ENCODE peak calls at places on chromosomes 11 and 22, in six cellular contexts. O is Peyer's patch, K is HCT116, L is prostate gland, S is transverse colon, B is gastrocnemius medialis. F is an unnamed sample.

GRCh38 chr11:44631831-44632230 is 66.4 kb downstream of the CD82 start:
- DNase-seq in O (no peak), K (no peak), L (no peak), S (no peak), B (peak), F (no peak)

GRCh38 chr11:122306776-122307479 is 190.9 kb upstream of the BLID start:
- DNase-seq in O (no peak), K (no peak), L (no peak), S (no peak), B (no peak), F (no peak)

GRCh38 chr22:23187871-23188700 is 7.8 kb downstream of the BCR start:
- DNase-seq in O (no peak), K (no peak), L (no peak), S (no peak), B (no peak), F (no peak)

GRCh38 chr22:37230673-37231405 is 13.2 kb downstream of the RAC2 start:
- DNase-seq in O (peak), K (no peak), L (no peak), S (peak), B (no peak), F (no peak)

GRCh38 chr11:79122759-79123158 is 318.1 kb downstream of the TENM4 start:
- DNase-seq in O (no peak), K (no peak), L (no peak), S (no peak), B (no peak), F (no peak)

GRCh38 chr11:134041349-134041748 is 27.5 kb upstream of the JAM3 start:
- DNase-seq in O (no peak), K (no peak), L (no peak), S (no peak), B (no peak), F (no peak)

GRCh38 chr11:27995082-27995481 is 112.9 kb downstream of the KIF18A start:
- DNase-seq in O (no peak), K (no peak), L (no peak), S (no peak), B (no peak), F (no peak)

GRCh38 chr11:120565436-120566155 is 54.0 kb downstream of the GRIK4 start:
- DNase-seq in O (no peak), K (no peak), L (no peak), S (no peak), B (no peak), F (no peak)

GRCh38 chr11:15179167-15179566 is 64.4 kb downstream of the INSC start:
- DNase-seq in O (no peak), K (no peak), L (no peak), S (no peak), B (no peak), F (no peak)

GRCh38 chr11:132772712-132773545 is 759.4 kb downstream of the OPCML start:
- DNase-seq in O (no peak), K (no peak), L (no peak), S (no peak), B (no peak), F (no peak)

GRCh38 chr11:110613526-110613925 is 98.7 kb downstream of the ARHGAP20 start:
- DNase-seq in O (no peak), K (no peak), L (no peak), S (no peak), B (no peak), F (no peak)

GRCh38 chr22:36465232-36466021 is 16.0 kb downstream of the TXN2 start:
- DNase-seq in O (no peak), K (peak), L (peak), S (peak), B (peak), F (peak)

GRCh38 chr11:33258631-33259184 is 1.5 kb downstream of the HIPK3 start:
- DNase-seq in O (no peak), K (no peak), L (peak), S (no peak), B (no peak), F (no peak)

GRCh38 chr11:33256808-33257159 is 397 bp upstream of the HIPK3 start:
- DNase-seq in O (no peak), K (no peak), L (no peak), S (no peak), B (no peak), F (no peak)

GRCh38 chr11:33257160-33257896 is at the start of gene HIPK3:
- DNase-seq in O (peak), K (no peak), L (peak), S (peak), B (peak), F (peak)

GRCh38 chr11:33259869-33260268 is 2.7 kb downstream of the HIPK3 start:
- DNase-seq in O (no peak), K (no peak), L (no peak), S (no peak), B (no peak), F (no peak)

GRCh38 chr11:33257897-33258630 is 883 bp downstream of the HIPK3 start:
- DNase-seq in O (peak), K (peak), L (peak), S (peak), B (peak), F (peak)
- TF ChIP-seq POLR2A in O (peak), K (peak), L (peak), S (peak), B (peak), F (peak)

GRCh38 chr11:102452461-102453285 is at the start of gene TMEM123:
- DNase-seq in O (peak), K (peak), L (peak), S (peak), B (peak), F (peak)
- TF ChIP-seq POLR2A in O (peak), K (peak), L (peak), S (peak), B (no peak), F (peak)

DNA sequence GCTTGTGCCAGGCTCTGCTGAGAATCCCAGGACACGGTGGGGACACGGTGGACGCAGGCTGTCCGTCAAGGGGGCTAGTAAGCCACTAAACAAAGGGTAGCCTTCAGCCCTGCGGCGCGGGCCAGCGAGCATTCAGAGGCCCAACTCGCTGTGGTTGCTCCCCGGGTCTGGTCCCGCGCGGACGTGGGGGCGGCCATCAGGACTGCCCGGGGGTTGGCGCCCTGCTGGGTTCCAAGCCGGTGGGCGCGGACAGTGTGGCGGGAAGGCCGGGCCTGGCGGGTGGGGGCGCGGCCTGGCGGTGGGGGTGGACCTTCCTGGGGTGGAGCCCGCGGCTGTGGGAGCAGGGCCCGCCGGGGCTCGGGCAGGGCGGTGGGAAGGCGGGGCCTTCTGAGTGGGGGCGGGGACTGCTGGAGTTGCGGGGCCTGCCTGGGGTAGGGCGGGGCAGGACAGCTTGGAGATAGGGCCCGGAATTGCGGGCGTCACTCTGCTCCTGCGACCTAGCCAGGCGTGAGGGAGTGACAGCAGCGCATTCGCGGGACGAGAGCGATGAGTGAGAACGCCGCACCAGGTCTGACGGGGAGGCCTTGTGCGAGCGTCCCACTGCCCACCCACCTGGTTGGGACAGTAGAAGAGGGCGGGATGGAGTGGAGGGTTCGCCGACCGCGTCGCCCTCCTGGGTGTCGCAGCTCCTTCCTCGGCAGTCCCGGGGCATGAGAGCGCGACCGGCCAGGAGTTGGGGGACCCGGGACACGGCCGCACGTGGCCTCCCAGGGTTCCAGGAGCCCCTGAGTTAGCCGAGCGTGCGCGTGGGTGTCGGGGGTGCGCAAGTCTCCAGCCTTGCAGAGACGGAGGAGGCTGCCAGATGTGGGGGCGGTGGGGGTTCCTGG is at the start of gene SERHL2:
- DNase-seq in O (peak), K (no peak), L (peak), S (peak), B (peak), F (peak)
- TF ChIP-seq POLR2A in O (peak), K (no peak), L (peak), S (peak), B (peak), F (peak)

GRCh38 chr11:59555601-59556114 is 44.3 kb downstream of the OR4D9 start:
- DNase-seq in O (no peak), K (no peak), L (no peak), S (no peak), B (no peak), F (no peak)

GRCh38 chr11:59553323-59553722 is 42.0 kb downstream of the OR4D9 start:
- DNase-seq in O (no peak), K (no peak), L (no peak), S (no peak), B (no peak), F (no peak)

GRCh38 chr11:59556883-59557205 is 45.5 kb downstream of the OR4D9 start:
- DNase-seq in O (no peak), K (no peak), L (no peak), S (no peak), B (no peak), F (no peak)

GRCh38 chr11:59557940-59558643 is 46.8 kb downstream of the OR4D9 start:
- DNase-seq in O (no peak), K (no peak), L (no peak), S (no peak), B (no peak), F (no peak)

GRCh38 chr11:59556115-59556882 is 45.0 kb downstream of the OR4D9 start:
- DNase-seq in O (peak), K (peak), L (no peak), S (no peak), B (peak), F (no peak)
- TF ChIP-seq POLR2A in O (no peak), K (no peak), L (no peak), S (no peak), B (no peak), F (no peak)

GRCh38 chr11:35142481-35143207 is 3.7 kb downstream of the CD44 start:
- DNase-seq in O (peak), K (no peak), L (no peak), S (peak), B (no peak), F (no peak)
- TF ChIP-seq POLR2A in O (no peak), K (no peak), L (no peak), S (no peak), B (no peak), F (no peak)

GRCh38 chr11:73323464-73323863 is 15.4 kb downstream of the ARHGEF17 start:
- DNase-seq in O (peak), K (no peak), L (no peak), S (peak), B (peak), F (no peak)

GRCh38 chr11:73324665-73325035 is 16.6 kb downstream of the ARHGEF17 start:
- DNase-seq in O (no peak), K (no peak), L (no peak), S (no peak), B (no peak), F (no peak)

GRCh38 chr11:73326929-73327811 is 19.1 kb downstream of the ARHGEF17 start:
- DNase-seq in O (no peak), K (no peak), L (no peak), S (no peak), B (no peak), F (no peak)

GRCh38 chr11:73324116-73324515 is 16.0 kb downstream of the ARHGEF17 start:
- DNase-seq in O (no peak), K (no peak), L (no peak), S (no peak), B (no peak), F (no peak)

GRCh38 chr11:73325036-73325981 is 17.2 kb downstream of the ARHGEF17 start:
- DNase-seq in O (no peak), K (no peak), L (no peak), S (no peak), B (no peak), F (no peak)
- TF ChIP-seq POLR2A in O (no peak), K (no peak), L (no peak), S (no peak), B (no peak), F (no peak)

DNA sequence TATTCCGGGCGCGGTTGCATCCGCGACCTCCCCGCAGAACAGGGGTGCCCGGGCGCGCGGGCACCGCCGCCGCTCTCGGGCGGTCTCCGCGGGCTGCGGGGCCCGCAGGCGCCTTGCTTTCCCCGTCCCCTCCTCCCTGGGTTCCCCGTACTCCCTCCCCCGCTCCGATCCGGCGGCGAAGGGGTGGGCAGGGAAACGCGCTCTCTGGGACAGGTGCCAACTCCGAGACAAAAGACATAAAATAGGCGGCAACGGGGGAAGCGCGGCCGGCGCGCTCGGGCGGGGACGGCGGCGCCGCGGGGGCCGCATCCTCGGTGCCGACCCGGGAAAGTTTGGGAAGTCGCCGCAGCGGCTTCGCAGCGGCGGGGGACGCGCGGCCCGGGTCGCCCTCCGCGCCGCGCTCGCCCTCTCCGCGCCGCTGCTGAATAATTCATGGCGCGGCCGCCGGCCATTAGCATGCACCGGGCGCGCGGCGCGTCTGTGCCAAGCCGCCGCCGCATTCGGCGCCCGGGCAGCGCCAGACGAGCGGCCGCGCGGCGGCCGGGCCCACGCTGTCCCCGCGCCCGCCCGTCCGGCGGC is 78.8 kb upstream of the PPARA start:
- DNase-seq in O (peak), K (peak), L (peak), S (peak), B (peak), F (no peak)
- TF ChIP-seq POLR2A in O (peak), K (peak), L (peak), S (no peak), B (peak), F (peak)

GRCh38 chr22:19438286-19438685 is 5.9 kb downstream of the MRPL40 start:
- DNase-seq in O (no peak), K (no peak), L (no peak), S (no peak), B (no peak), F (no peak)
- TF ChIP-seq POLR2A in O (no peak), K (no peak), L (no peak), S (no peak), B (no peak), F (no peak)

GRCh38 chr11:130471731-130472433 is 23.4 kb downstream of the ADAMTS15 start:
- DNase-seq in O (no peak), K (no peak), L (no peak), S (no peak), B (no peak), F (no peak)

GRCh38 chr11:130472434-130472961 is 24.1 kb downstream of the ADAMTS15 start:
- DNase-seq in O (no peak), K (no peak), L (no peak), S (no peak), B (no peak), F (no peak)

GRCh38 chr11:130470832-130471706 is 22.6 kb downstream of the ADAMTS15 start:
- DNase-seq in O (no peak), K (no peak), L (no peak), S (no peak), B (no peak), F (no peak)

GRCh38 chr11:130467116-130467990 is 18.9 kb downstream of the ADAMTS15 start:
- DNase-seq in O (no peak), K (no peak), L (no peak), S (no peak), B (no peak), F (no peak)

GRCh38 chr11:130469181-130469580 is 20.7 kb downstream of the ADAMTS15 start:
- DNase-seq in O (no peak), K (no peak), L (no peak), S (no peak), B (no peak), F (no peak)
- TF ChIP-seq POLR2A in O (no peak), K (no peak), L (no peak), S (no peak), B (no peak), F (no peak)